ENCODE peak calls at places on chromosomes 1 and 21, in four cellular contexts. N is AG09319; R is amygdala; E is stimulated activated CD4-positive, alpha-beta T cell treated with anti-CD3 and anti-CD28 coated beads, Interleukin-4, amount 100 ng/mL, for 24 hours. Q is an unnamed sample.

GRCh38 chr1:198220428-198220827 is 63.6 kb downstream of the NEK7 start:
- DNase-seq in E (no peak), R (no peak), N (no peak), Q (peak; percentile 27)

GRCh38 chr1:64505232-64505943 is 35.5 kb downstream of the CACHD1 start:
- DNase-seq in R (no peak), E (peak; percentile 14), N (no peak), Q (no peak)

GRCh38 chr1:74427676-74428075 is 84.7 kb downstream of the LRRC53 start:
- DNase-seq in R (no peak), E (no peak), N (no peak), Q (no peak)

GRCh38 chr1:115677570-115677969 is 35.8 kb downstream of the VANGL1 start:
- DNase-seq in N (no peak), E (no peak), R (no peak), Q (no peak)

GRCh38 chr1:33455537-33456301 is 16.7 kb upstream of the ZSCAN20 start:
- DNase-seq in R (no peak), E (peak; percentile 17), N (peak; percentile 78), Q (peak; percentile 60)

GRCh38 chr1:156238248-156238647 is 3.7 kb upstream of the BGLAP start:
- DNase-seq in N (no peak), E (no peak), R (no peak), Q (no peak)

GRCh38 chr1:233238884-233239432 is 56.6 kb downstream of the PCNX2 start:
- DNase-seq in E (no peak), R (no peak), N (no peak), Q (no peak)

GRCh38 chr1:203764105-203765028 is 616 bp upstream of the LAX1 start:
- DNase-seq in N (no peak), E (no peak), R (no peak), Q (no peak)

GRCh38 chr1:180066150-180066549 is 88.5 kb upstream of the QSOX1 start:
- DNase-seq in E (no peak), N (no peak), R (no peak), Q (no peak)

GRCh38 chr1:207240325-207241095 is 81.0 kb upstream of the CD55 start:
- DNase-seq in N (no peak), E (no peak), R (no peak), Q (no peak)

GRCh38 chr1:158998781-158999161 is 10.9 kb upstream of the IFI16 start:
- DNase-seq in E (peak; percentile 61), R (no peak), N (no peak), Q (peak; percentile 35)

GRCh38 chr1:205344010-205344808 is 12.5 kb downstream of the KLHDC8A start:
- DNase-seq in R (no peak), E (peak; percentile 40), N (no peak), Q (no peak)

GRCh38 chr21:45844181-45844580 is 137.4 kb upstream of the COL6A1 start:
- DNase-seq in R (no peak), N (no peak), E (no peak), Q (no peak)

GRCh38 chr1:46784666-46785065 is 14.2 kb upstream of the CYP4B1 start:
- DNase-seq in E (no peak), N (no peak), R (no peak), Q (no peak)

GRCh38 chr21:33984021-33984481 is 68.4 kb upstream of the ATP5PO start:
- DNase-seq in N (no peak), R (no peak), E (no peak), Q (no peak)

GRCh38 chr1:13828454-13829151 is 128.6 kb downstream of the PRDM2 start:
- DNase-seq in R (no peak), N (no peak), E (peak; percentile 22), Q (no peak)

GRCh38 chr1:229230136-229230892 is 40.6 kb upstream of the RAB4A start:
- DNase-seq in E (no peak), N (no peak), R (no peak), Q (no peak)

GRCh38 chr1:82485591-82486369 is 685.0 kb downstream of the ADGRL2 start:
- DNase-seq in N (no peak), E (no peak), R (no peak), Q (no peak)

GRCh38 chr1:55877440-55878232 is 662.5 kb upstream of the USP24 start:
- DNase-seq in R (no peak), E (no peak), N (no peak), Q (no peak)

GRCh38 chr1:29804181-29804899 is 568.0 kb downstream of the PTPRU start:
- DNase-seq in N (no peak), E (no peak), R (no peak), Q (no peak)

GRCh38 chr1:174153085-174153824 is 6.1 kb upstream of the RABGAP1L start:
- DNase-seq in R (no peak), E (no peak), N (no peak), Q (no peak)

GRCh38 chr1:182666736-182667135 is 17.7 kb downstream of the RGS8 start:
- DNase-seq in E (no peak), R (no peak), N (no peak), Q (no peak)

GRCh38 chr1:195999022-195999421 is 609.2 kb downstream of the KCNT2 start:
- DNase-seq in E (no peak), N (no peak), R (no peak), Q (no peak)

GRCh38 chr1:47023268-47024137 is at the start of gene CYP4X1:
- DNase-seq in E (no peak), R (no peak), N (no peak), Q (no peak)

GRCh38 chr1:109892476-109893368 is 17.9 kb upstream of the CSF1 start:
- DNase-seq in N (no peak), R (no peak), E (no peak), Q (no peak)

GRCh38 chr1:229989591-229990248 is 77.3 kb upstream of the GALNT2 start:
- DNase-seq in E (no peak), N (no peak), R (no peak), Q (no peak)

Q was measured in amniotic stem cell.